ENCODE peak calls at places on chromosomes 2 and 18, in eight cellular contexts. V is IMR-90, X is adrenal gland, R is Peyer's patch, W is heart left ventricle, L is suprapubic skin, O is tibial nerve, S is sigmoid colon. A is an unnamed sample. For H3K4me1, the result is how much of the 10 kb centered on the place peaks cover.

GRCh38 chr2:150878347-150878746 is 383.3 kb downstream of the RBM43 start:
- DNase-seq in V (peak), X (peak), R (no peak), W (no peak), L (no peak), O (no peak), S (no peak), A (no peak)

GRCh38 chr2:28539095-28539494 is 43.2 kb downstream of the PLB1 start:
- DNase-seq in V (no peak), X (no peak), R (no peak), W (peak), L (no peak), O (no peak), S (no peak), A (peak)

GRCh38 chr2:166242309-166242708 is 114.5 kb upstream of the SCN1A start:
- DNase-seq in V (no peak), X (no peak), R (no peak), W (no peak), L (no peak), O (no peak), S (no peak), A (no peak)

GRCh38 chr18:24214913-24215312 is 76.1 kb downstream of the CABYR start:
- DNase-seq in V (no peak), X (no peak), R (no peak), W (no peak), L (no peak), O (no peak), S (no peak), A (no peak)

GRCh38 chr2:146982393-146982846 is 862.4 kb upstream of the ACVR2A start:
- DNase-seq in V (peak), X (peak), R (no peak), W (no peak), L (no peak), O (no peak), S (peak), A (peak)

GRCh38 chr2:54855434-54855833 is 132.0 kb downstream of the EML6 start:
- DNase-seq in V (peak), X (no peak), R (no peak), W (no peak), L (no peak), O (no peak), S (no peak), A (no peak)

GRCh38 chr2:43013821-43014345 is 212.5 kb downstream of the ZFP36L2 start:
- DNase-seq in V (no peak), X (no peak), R (peak), W (peak), L (peak), O (no peak), S (no peak), A (no peak)

GRCh38 chr2:241963223-241963622 is 93.7 kb downstream of the RTP5 start:
- DNase-seq in V (no peak), X (no peak), R (no peak), W (no peak), L (no peak), O (no peak), S (no peak), A (no peak)

GRCh38 chr18:23689616-23690504 is 607 bp downstream of the LAMA3 start:
- DNase-seq in V (no peak), X (peak), R (peak), W (no peak), L (peak), O (no peak), S (no peak), A (peak)

GRCh38 chr2:125855204-125855603 is 800.8 kb upstream of the GYPC start:
- DNase-seq in V (no peak), X (no peak), R (no peak), W (no peak), L (no peak), O (no peak), S (no peak), A (no peak)

GRCh38 chr2:123502926-123503325 is 522.2 kb upstream of the CNTNAP5 start:
- DNase-seq in V (no peak), X (no peak), R (no peak), W (no peak), L (no peak), O (no peak), S (no peak), A (no peak)

GRCh38 chr2:191171708-191172355 is 21.0 kb upstream of the STAT4 start:
- DNase-seq in V (peak), X (no peak), R (no peak), W (no peak), L (no peak), O (no peak), S (no peak), A (no peak)

GRCh38 chr2:192146069-192147006 is 48.4 kb downstream of the TMEFF2 start:
- DNase-seq in V (peak), X (no peak), R (no peak), W (no peak), L (no peak), O (no peak), S (no peak), A (no peak)

GRCh38 chr2:226414313-226414712 is 385.3 kb downstream of the IRS1 start:
- DNase-seq in V (no peak), X (no peak), R (no peak), W (no peak), L (no peak), O (no peak), S (no peak), A (no peak)

GRCh38 chr2:165067958-165068612 is 112.8 kb upstream of the SLC38A11 start:
- DNase-seq in V (peak), X (peak), R (no peak), W (peak), L (no peak), O (no peak), S (no peak), A (no peak)

GRCh38 chr2:11703700-11704099 is 33.7 kb upstream of the NTSR2 start:
- DNase-seq in V (peak), X (no peak), R (no peak), W (no peak), L (no peak), O (no peak), S (no peak), A (no peak)

GRCh38 chr2:240112914-240113690 is 23.0 kb downstream of the COPS9 start:
- DNase-seq in V (no peak), X (no peak), R (no peak), W (no peak), L (no peak), O (no peak), S (no peak), A (no peak)

GRCh38 chr2:19408592-19408991 is 50.2 kb upstream of the OSR1 start:
- DNase-seq in V (peak), X (no peak), R (no peak), W (no peak), L (no peak), O (no peak), S (no peak), A (no peak)

GRCh38 chr2:205785507-205786222 is 103.4 kb downstream of the NRP2 start:
- DNase-seq in V (peak), X (no peak), R (no peak), W (no peak), L (no peak), O (no peak), S (no peak), A (no peak)

GRCh38 chr2:20596973-20597867 is 53.7 kb downstream of the HS1BP3 start:
- DNase-seq in V (no peak), X (peak), R (peak), W (peak), L (peak), O (peak), S (peak), A (peak)

GRCh38 chr2:151053661-151053990 is 208.0 kb downstream of the RBM43 start:
- DNase-seq in V (no peak), X (no peak), R (no peak), W (no peak), L (no peak), O (no peak), S (no peak), A (no peak)

GRCh38 chr2:167814881-167815718 is 432.3 kb downstream of the STK39 start:
- DNase-seq in V (no peak), X (no peak), R (no peak), W (no peak), L (no peak), O (no peak), S (no peak), A (no peak)

GRCh38 chr2:15758779-15759343 is 167.2 kb downstream of the DDX1 start:
- DNase-seq in V (no peak), X (no peak), R (no peak), W (no peak), L (no peak), O (no peak), S (no peak), A (no peak)

GRCh38 chr2:85545780-85546240 is 6.8 kb downstream of the MAT2A start:
- DNase-seq in V (no peak), X (no peak), R (no peak), W (no peak), L (no peak), O (no peak), S (no peak), A (no peak)

GRCh38 chr2:236665130-236665529 is 95.5 kb downstream of the ACKR3 start:
- DNase-seq in V (no peak), X (no peak), R (no peak), W (no peak), L (no peak), O (no peak), S (no peak), A (no peak)

GRCh38 chr2:110869472-110870446 is 137.4 kb downstream of the ACOXL start:
- DNase-seq in V (peak), X (no peak), R (no peak), W (no peak), L (no peak), O (no peak), S (no peak), A (no peak)

GRCh38 chr2:110741491-110741980 is 9.2 kb downstream of the ACOXL start:
- DNase-seq in V (no peak), X (no peak), R (no peak), W (no peak), L (no peak), O (no peak), S (no peak), A (no peak)

GRCh38 chr2:174503161-174503809 is 16.5 kb upstream of the GPR155 start:
- DNase-seq in V (no peak), X (no peak), R (no peak), W (no peak), L (no peak), O (no peak), S (no peak), A (no peak)

GRCh38 chr2:35185861-35186412 is 1169.6 kb upstream of the CRIM1 start:
- DNase-seq in V (no peak), X (no peak), R (no peak), W (no peak), L (no peak), O (no peak), S (no peak), A (no peak)

GRCh38 chr18:12336887-12337286 is 28.8 kb downstream of the TUBB6 start:
- DNase-seq in V (peak), X (no peak), R (no peak), W (no peak), L (no peak), O (no peak), S (no peak), A (no peak)

GRCh38 chr2:100623033-100623715 is 60.4 kb downstream of the PDCL3 start:
- DNase-seq in V (no peak), X (no peak), R (no peak), W (no peak), L (no peak), O (no peak), S (no peak), A (no peak)

GRCh38 chr18:68449292-68449691 is 265.6 kb downstream of the TMX3 start:
- DNase-seq in V (peak), X (no peak), R (no peak), W (no peak), L (no peak), O (no peak), S (no peak), A (no peak)

GRCh38 chr2:96912356-96913116 is 42.7 kb upstream of the SEMA4C start:
- DNase-seq in V (no peak), X (no peak), R (no peak), W (no peak), L (no peak), O (no peak), S (no peak), A (no peak)

GRCh38 chr2:174797792-174798276 is 33.6 kb upstream of the CHRNA1 start:
- DNase-seq in V (peak), X (no peak), R (no peak), W (no peak), L (no peak), O (no peak), S (no peak), A (no peak)

GRCh38 chr18:25533088-25533676 is 181.2 kb upstream of the ZNF521 start:
- DNase-seq in V (no peak), X (no peak), R (no peak), W (no peak), L (no peak), O (no peak), S (no peak), A (no peak)

GRCh38 chr2:102806250-102806837 is 44.5 kb downstream of the TMEM182 start:
- DNase-seq in V (peak), X (peak), R (peak), W (peak), L (no peak), O (peak), S (peak), A (peak)

GRCh38 chr2:72138921-72139381 is 8.7 kb downstream of the CYP26B1 start:
- DNase-seq in V (no peak), X (no peak), R (peak), W (peak), L (peak), O (peak), S (no peak), A (peak)

GRCh38 chr18:58532298-58532697 is 96.6 kb downstream of the ALPK2 start:
- DNase-seq in V (no peak), X (no peak), R (no peak), W (no peak), L (no peak), O (no peak), S (no peak), A (no peak)

GRCh38 chr2:236632295-236633218 is 62.9 kb downstream of the ACKR3 start:
- DNase-seq in V (no peak), X (no peak), R (peak), W (peak), L (peak), O (no peak), S (peak), A (no peak)

GRCh38 chr18:28174181-28174906 is 2.6 kb downstream of the CDH2 start:
- DNase-seq in V (no peak), X (no peak), R (no peak), W (no peak), L (no peak), O (no peak), S (no peak), A (no peak)
- H3K4me3 ChIP-seq in V (no peak), X (no peak), R (no peak), W (peak), L (no peak), O (no peak), S (no peak), A (no peak)

DNA sequence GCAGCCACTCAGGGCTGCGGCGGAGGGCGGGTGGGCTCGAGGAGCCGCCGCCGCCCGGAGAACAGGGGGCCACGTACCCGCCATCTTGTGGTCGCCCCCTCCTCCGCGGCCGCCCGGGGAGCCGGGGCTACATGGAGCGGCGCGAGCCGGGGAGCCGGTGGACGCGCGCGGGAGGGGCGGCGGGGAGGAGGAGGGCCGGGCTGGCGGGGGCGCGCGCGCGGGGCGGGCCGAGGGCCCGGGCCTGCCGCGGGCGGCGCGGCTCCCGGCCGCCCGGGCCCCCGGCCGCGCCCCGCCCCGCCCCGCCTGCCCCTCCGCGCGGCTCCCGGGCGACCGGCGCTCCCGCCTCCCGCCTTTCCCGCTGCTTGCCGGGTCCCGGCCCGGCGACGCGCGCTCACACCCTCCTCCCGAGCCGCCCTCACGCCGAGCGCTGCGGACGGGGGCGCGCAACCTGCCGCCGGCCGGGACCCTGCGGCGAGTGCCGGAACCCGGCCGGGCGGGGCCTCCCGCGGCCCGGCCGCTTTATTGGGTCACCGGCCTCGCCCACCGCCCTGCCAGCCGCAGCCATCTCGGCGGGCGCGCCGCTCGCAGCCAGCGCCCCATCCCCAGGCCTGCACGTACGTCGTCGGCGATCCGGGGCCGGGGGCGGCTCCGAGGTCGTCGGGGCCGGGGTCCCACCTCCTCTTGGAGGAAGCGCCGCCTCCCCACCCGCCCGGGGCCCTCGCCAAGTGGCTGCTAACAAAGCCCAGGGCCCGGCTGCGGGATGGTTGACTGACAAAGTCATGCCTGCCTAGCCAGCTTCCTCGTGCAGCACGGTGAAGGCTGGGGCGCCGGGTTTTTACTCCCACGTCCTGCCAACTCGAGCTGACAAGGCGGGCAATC is at the start of gene PPP4R1:
- DNase-seq in V (peak), X (peak), R (peak), W (peak), L (peak), O (peak), S (peak), A (peak)
- TF ChIP-seq POLR2A in V (peak), X (no peak), R (peak), W (peak), L (peak), O (peak), S (no peak), A (peak)

DNA sequence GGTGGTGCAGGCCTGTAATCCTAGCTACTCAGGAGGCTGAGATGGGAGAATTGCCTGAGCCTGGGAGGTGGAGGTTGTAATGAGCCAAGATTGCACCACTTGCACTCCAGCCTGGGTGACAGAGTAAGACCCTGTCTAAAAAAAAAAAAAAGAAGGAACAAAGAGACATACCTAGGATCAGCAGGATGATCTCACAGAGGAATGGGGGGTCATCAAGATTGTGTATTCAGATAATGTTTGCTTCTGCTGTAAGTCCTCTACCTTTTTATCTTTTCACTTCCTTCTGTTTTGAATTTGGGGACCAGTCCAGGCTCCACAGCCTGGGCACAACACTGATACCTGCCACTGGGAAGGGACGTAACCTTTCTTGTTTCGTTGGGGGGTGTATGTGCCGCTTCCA is 53.2 kb downstream of the MAP4K4 start:
- DNase-seq in V (no peak), X (no peak), R (no peak), W (no peak), L (no peak), O (no peak), S (no peak), A (no peak)
- H3K4me1 ChIP-seq in V (under half), X (half or more), R (under half), W (half or more), L (under half), O (half or more), S (half or more), A (under half)

GRCh38 chr2:222033541-222033940 is 265.3 kb downstream of the PAX3 start:
- DNase-seq in V (no peak), X (no peak), R (no peak), W (no peak), L (no peak), O (no peak), S (no peak), A (no peak)

GRCh38 chr2:222038086-222038802 is 260.6 kb downstream of the PAX3 start:
- DNase-seq in V (peak), X (no peak), R (no peak), W (no peak), L (no peak), O (no peak), S (no peak), A (no peak)

GRCh38 chr2:222037211-222037610 is 261.6 kb downstream of the PAX3 start:
- DNase-seq in V (no peak), X (no peak), R (no peak), W (no peak), L (no peak), O (no peak), S (no peak), A (no peak)

GRCh38 chr2:222039821-222040220 is 259.0 kb downstream of the PAX3 start:
- DNase-seq in V (no peak), X (no peak), R (no peak), W (no peak), L (no peak), O (no peak), S (no peak), A (no peak)

DNA sequence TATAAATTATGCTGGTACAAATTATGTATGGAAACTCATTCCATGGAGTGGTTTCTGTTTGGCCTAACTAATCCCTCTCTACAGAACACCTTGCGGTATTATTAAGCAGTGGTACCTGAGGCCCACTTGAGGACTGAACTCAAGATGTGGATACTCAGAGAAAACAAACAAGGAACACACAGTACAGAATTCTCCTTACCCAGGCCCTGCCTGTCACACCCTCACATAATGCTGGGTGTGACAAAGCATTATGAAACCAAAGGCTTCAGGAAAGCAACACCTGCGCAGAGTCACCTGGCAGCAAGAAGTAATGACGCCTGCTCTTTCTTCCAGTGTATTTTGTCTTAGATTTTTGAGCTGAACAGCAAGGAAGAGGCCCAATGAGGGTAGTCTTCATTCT is 264.7 kb downstream of the PAX3 start:
- DNase-seq in V (no peak), X (no peak), R (no peak), W (no peak), L (no peak), O (no peak), S (no peak), A (no peak)
- H3K4me3 ChIP-seq in V (no peak), X (no peak), R (no peak), W (no peak), L (no peak), O (no peak), S (no peak), A (no peak)

GRCh38 chr2:237966565-237967462 is at the start of gene UBE2F:
- DNase-seq in V (peak), X (peak), R (peak), W (peak), L (peak), O (peak), S (peak), A (peak)
- TF ChIP-seq POLR2A in V (peak), X (peak), R (peak), W (peak), L (peak), O (peak), S (no peak), A (peak)